ENCODE peak calls at places on chromosomes 13 and 19, in seven cellular contexts. C, E, Z, J, G, A and B are unnamed samples.

GRCh38 chr13:75145926-75146325 is 336.0 kb downstream of the TBC1D4 start:
- DNase-seq in Z (no peak), J (no peak), G (no peak), E (no peak), C (no peak), A (no peak), B (no peak)

GRCh38 chr19:39928357-39928725 is 6.1 kb downstream of the FCGBP start:
- DNase-seq in J (no peak), G (no peak), A (no peak), Z (no peak), E (no peak), C (no peak), B (no peak)

GRCh38 chr19:43290568-43291359 is 21.4 kb upstream of the PSG9 start:
- DNase-seq in C (no peak), Z (peak), E (no peak), G (no peak), A (no peak), J (no peak), B (no peak)

GRCh38 chr19:54431255-54431838 is 16.1 kb downstream of the TTYH1 start:
- DNase-seq in Z (no peak), G (no peak), C (no peak), A (no peak), J (no peak), E (peak), B (no peak)

GRCh38 chr13:101109005-101109404 is 307.3 kb downstream of the NALCN start:
- DNase-seq in J (no peak), E (no peak), Z (no peak), A (no peak), C (no peak), G (no peak), B (no peak)

GRCh38 chr19:55362174-55362989 is 678 bp downstream of the GARIN5B start:
- DNase-seq in G (no peak), A (no peak), J (peak), Z (no peak), C (no peak), E (no peak), B (no peak)

GRCh38 chr13:99057310-99057975 is 79.6 kb upstream of the DOCK9 start:
- DNase-seq in G (no peak), Z (no peak), A (no peak), C (peak), E (no peak), J (no peak), B (no peak)

GRCh38 chr13:114148521-114148855 is 16.1 kb upstream of the RASA3 start:
- DNase-seq in J (peak), Z (no peak), A (peak), G (no peak), E (peak), C (no peak), B (peak)